ENCODE peak calls at places on chromosomes 1 and 21, in five cellular contexts. W, M, F, H and U are unnamed samples.

GRCh38 chr1:25145775-25146381 is 86.4 kb downstream of the SYF2 start:
- DNase-seq in F (no peak), W (no peak), M (no peak), H (no peak), U (no peak)

GRCh38 chr1:164771001-164771550 is 212.1 kb downstream of the PBX1 start:
- DNase-seq in W (no peak), M (no peak), F (no peak), H (no peak), U (no peak)

GRCh38 chr1:234613128-234613875 is 3.3 kb upstream of the IRF2BP2 start:
- DNase-seq in F (no peak), H (no peak), M (no peak), W (peak), U (peak)

GRCh38 chr1:213295860-213296259 is 244.8 kb downstream of the RPS6KC1 start:
- DNase-seq in H (no peak), F (no peak), M (no peak), W (no peak), U (no peak)

GRCh38 chr1:166905930-166906329 is 29.9 kb upstream of the TADA1 start:
- DNase-seq in W (no peak), F (no peak), H (no peak), M (no peak), U (no peak)

GRCh38 chr1:145961425-145962156 is 2.8 kb downstream of the ANKRD34A start:
- DNase-seq in H (peak), F (peak), W (no peak), M (no peak), U (no peak)

GRCh38 chr1:228288536-228289238 is 80.8 kb downstream of the OBSCN start:
- DNase-seq in F (no peak), M (no peak), H (no peak), W (no peak), U (no peak)

GRCh38 chr1:46166521-46167462 is 8.1 kb upstream of the TSPAN1 start:
- DNase-seq in M (no peak), W (no peak), F (no peak), H (peak), U (peak)

GRCh38 chr1:156838972-156839371 is 19.9 kb downstream of the INSRR start:
- DNase-seq in H (peak), W (no peak), F (peak), M (no peak), U (no peak)

GRCh38 chr1:160460683-160461287 is 60.4 kb downstream of the VANGL2 start:
- DNase-seq in M (no peak), W (no peak), F (no peak), H (no peak), U (no peak)

GRCh38 chr1:2091611-2092604 is 41.7 kb downstream of the PRKCZ start:
- DNase-seq in M (no peak), W (peak), F (peak), H (peak), U (peak)

GRCh38 chr1:205805082-205805711 is 7.8 kb downstream of the SLC41A1 start:
- DNase-seq in M (no peak), F (no peak), H (no peak), W (no peak), U (no peak)

GRCh38 chr1:51926171-51926812 is 47.8 kb upstream of the NRDC start:
- DNase-seq in F (peak), W (peak), H (peak), M (no peak), U (peak)

GRCh38 chr1:37741662-37742061 is 23.3 kb downstream of the EPHA10 start:
- DNase-seq in F (no peak), W (no peak), M (no peak), H (peak), U (no peak)

GRCh38 chr1:34779526-34779925 is 1.5 kb upstream of the GJB3 start:
- DNase-seq in H (no peak), M (peak), W (no peak), F (no peak), U (no peak)

GRCh38 chr21:34890724-34891609 is 158.1 kb downstream of the RUNX1 start:
- DNase-seq in H (peak), M (no peak), W (no peak), F (no peak), U (peak)

GRCh38 chr1:241964550-241965241 is 7.1 kb downstream of the BECN2 start:
- DNase-seq in F (no peak), W (peak), H (no peak), M (no peak), U (no peak)

GRCh38 chr1:92701147-92701546 is 83.8 kb downstream of the EVI5 start:
- DNase-seq in F (no peak), H (no peak), W (no peak), M (no peak), U (no peak)

GRCh38 chr1:55544826-55545225 is 329.7 kb upstream of the USP24 start:
- DNase-seq in W (no peak), M (no peak), H (no peak), F (no peak), U (no peak)

GRCh38 chr21:26719750-26720149 is 125.5 kb downstream of the ADAMTS1 start:
- DNase-seq in M (no peak), W (no peak), H (no peak), F (no peak), U (no peak)

GRCh38 chr21:26717146-26717739 is 128.0 kb downstream of the ADAMTS1 start:
- DNase-seq in F (peak), H (peak), W (peak), M (no peak), U (no peak)

GRCh38 chr21:26710155-26710554 is 135.1 kb downstream of the ADAMTS1 start:
- DNase-seq in W (no peak), H (peak), M (no peak), F (no peak), U (no peak)

GRCh38 chr21:26715116-26715515 is 130.1 kb downstream of the ADAMTS1 start:
- DNase-seq in W (no peak), H (no peak), F (no peak), M (no peak), U (no peak)

GRCh38 chr21:26715878-26716506 is 129.2 kb downstream of the ADAMTS1 start:
- DNase-seq in W (peak), H (peak), M (no peak), F (peak), U (peak)
- TF ChIP-seq REST in W (no peak), H (no peak), M (no peak), F (no peak), U (no peak)

GRCh38 chr1:232577809-232578208 is 52.1 kb downstream of the SIPA1L2 start:
- DNase-seq in M (no peak), F (no peak), W (no peak), H (no peak), U (no peak)
- TF ChIP-seq REST in M (no peak), F (no peak), W (no peak), H (no peak), U (no peak)

DNA sequence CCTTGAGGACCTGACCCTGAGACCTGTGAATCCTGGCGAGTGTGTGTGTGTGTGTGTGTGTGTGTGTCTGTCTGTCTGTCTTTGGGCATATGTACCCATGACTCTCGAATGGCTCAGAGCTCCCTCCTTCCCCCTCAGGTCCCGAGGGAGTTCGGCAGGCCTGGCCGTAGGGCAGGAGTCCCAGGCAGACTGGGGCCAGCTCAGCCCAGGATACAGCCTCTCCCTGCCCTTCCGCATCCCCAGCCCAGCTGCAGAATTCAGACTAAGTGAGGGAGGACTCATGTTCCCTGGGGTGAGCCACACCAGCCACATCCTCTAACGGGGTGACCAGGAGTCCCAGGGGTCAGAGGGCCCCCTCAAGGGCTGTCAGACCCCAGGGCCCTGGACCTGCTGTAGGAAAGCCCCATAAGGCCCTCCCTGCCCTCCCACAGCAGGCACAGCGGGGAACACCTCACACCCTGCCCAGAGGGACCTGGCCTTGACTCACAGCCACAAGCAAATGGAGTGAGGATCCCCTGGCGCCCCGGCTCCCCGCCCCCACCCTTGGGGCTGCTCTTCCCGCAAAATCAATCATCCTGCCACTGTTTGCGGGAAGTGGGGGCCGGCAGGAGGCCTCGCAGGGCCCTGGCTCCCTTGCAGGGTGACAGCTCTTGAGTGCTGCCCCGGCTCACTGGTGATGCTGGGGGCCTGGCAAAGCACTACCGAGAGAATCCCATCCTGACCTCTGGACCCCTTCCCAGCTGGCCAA is 101.7 kb upstream of the CASZ1 start:
- DNase-seq in W (no peak), M (no peak), H (no peak), F (no peak), U (no peak)
- TF ChIP-seq REST in W (no peak), M (no peak), H (no peak), F (no peak), U (no peak)

GRCh38 chr1:169892176-169892818 is 1.4 kb downstream of the SCYL3 start:
- DNase-seq in H (no peak), M (no peak), W (no peak), F (no peak), U (no peak)

GRCh38 chr1:169896013-169896412 is 2.3 kb upstream of the SCYL3 start:
- DNase-seq in F (no peak), W (no peak), H (no peak), M (no peak), U (no peak)

GRCh38 chr1:169893645-169894423 is at the start of gene SCYL3:
- DNase-seq in M (peak), H (peak), F (peak), W (peak), U (peak)

GRCh38 chr1:169892819-169893644 is 664 bp downstream of the SCYL3 start:
- DNase-seq in H (no peak), M (no peak), W (peak), F (no peak), U (no peak)

GRCh38 chr1:169894424-169895145 is 889 bp upstream of the SCYL3 start:
- DNase-seq in F (peak), W (peak), H (no peak), M (no peak), U (no peak)
- TF ChIP-seq REST in F (no peak), W (no peak), H (no peak), M (no peak), U (no peak)

GRCh38 chr1:154478639-154479038 is 23.4 kb upstream of the TDRD10 start:
- DNase-seq in F (peak), W (peak), H (peak), M (no peak), U (peak)
- TF ChIP-seq REST in F (no peak), W (no peak), H (no peak), M (no peak), U (no peak)

DNA sequence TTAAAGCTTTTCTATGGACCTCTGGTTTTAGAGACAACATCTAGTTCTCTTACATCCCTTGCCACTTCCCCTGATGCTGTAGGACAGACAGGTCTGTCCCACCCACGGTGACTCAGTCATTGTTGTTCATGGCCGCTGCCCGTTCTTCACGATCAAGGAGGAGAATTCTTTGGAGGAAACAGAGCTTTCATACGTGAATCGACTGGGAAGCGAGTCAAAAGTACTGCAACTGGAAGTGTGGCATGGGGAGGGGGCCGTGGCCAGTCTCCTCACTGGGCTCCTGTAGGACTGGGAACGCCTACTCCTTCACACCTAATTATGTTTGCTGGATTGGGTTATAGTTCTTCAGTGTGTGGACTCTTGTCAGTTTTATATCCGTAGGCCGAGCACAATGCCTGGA is 4.4 kb upstream of the SLC37A1 start:
- DNase-seq in F (no peak), H (no peak), M (no peak), W (no peak), U (no peak)
- TF ChIP-seq REST in F (no peak), H (no peak), M (no peak), W (no peak), U (no peak)